ENCODE peak calls at places on chromosomes 4 and X, in four cellular contexts. F, J, P and N are unnamed samples.

GRCh38 chrX:5876984-5877655 is 351.5 kb downstream of the NLGN4X start:
- DNase-seq in F (no peak), P (no peak), J (no peak), N (no peak)

GRCh38 chrX:38799995-38800394 is 1.3 kb upstream of the MID1IP1 start:
- DNase-seq in J (no peak), P (no peak), F (no peak), N (no peak)

GRCh38 chr4:10664408-10664807 is 20.2 kb downstream of the CLNK start:
- DNase-seq in P (peak), J (no peak), F (peak), N (peak)

GRCh38 chrX:149497054-149497453 is 8.1 kb downstream of the IDS start:
- DNase-seq in F (no peak), P (no peak), J (no peak), N (no peak)

GRCh38 chrX:86154586-86154985 is 6.3 kb downstream of the DACH2 start:
- DNase-seq in J (no peak), P (no peak), F (no peak), N (no peak)

GRCh38 chr4:76457885-76458284 is 22.9 kb downstream of the SHROOM3 start:
- DNase-seq in F (no peak), J (no peak), P (no peak), N (peak)

GRCh38 chr4:13558881-13559280 is 14.6 kb upstream of the NKX3-2 start:
- DNase-seq in J (no peak), F (no peak), P (no peak), N (no peak)

GRCh38 chrX:141903400-141904155 is at the start of gene MAGEC1:
- DNase-seq in F (peak), P (no peak), J (no peak), N (no peak)

GRCh38 chr4:162201673-162202072 is 37.9 kb upstream of the FSTL5 start:
- DNase-seq in P (no peak), F (no peak), J (no peak), N (peak)

GRCh38 chrX:115499112-115499805 is 61.7 kb upstream of the PLS3 start:
- DNase-seq in P (no peak), J (no peak), F (no peak), N (peak)

GRCh38 chr4:174919886-174920423 is 1.8 kb downstream of the ADAM29 start:
- DNase-seq in F (no peak), J (no peak), P (no peak), N (no peak)

GRCh38 chr4:138114434-138114833 is 127.7 kb downstream of the SLC7A11 start:
- DNase-seq in J (no peak), F (no peak), P (no peak), N (peak)

GRCh38 chrX:103254171-103254824 is 657 bp downstream of the TCEAL8 start:
- DNase-seq in P (no peak), J (peak), F (no peak), N (peak)

GRCh38 chr4:139890810-139891209 is 225.2 kb downstream of the MGST2 start:
- DNase-seq in F (no peak), J (no peak), P (no peak), N (peak)

GRCh38 chr4:122692641-122693520 is 39.6 kb upstream of the BBS12 start:
- DNase-seq in F (peak), J (no peak), P (no peak), N (no peak)

GRCh38 chr4:184423003-184423686 is 51.2 kb downstream of the IRF2 start:
- DNase-seq in J (no peak), F (no peak), P (no peak), N (no peak)

GRCh38 chrX:21875013-21875412 is 19.2 kb downstream of the YY2 start:
- DNase-seq in J (no peak), F (no peak), P (no peak), N (no peak)

GRCh38 chr4:15936495-15936894 is 2.0 kb downstream of the FGFBP1 start:
- DNase-seq in F (no peak), J (no peak), P (no peak), N (no peak)
- H3K4me3 ChIP-seq in F (no peak), J (no peak), P (no peak), N (no peak)

GRCh38 chrX:16112428-16112827 is 10.9 kb upstream of the GRPR start:
- DNase-seq in P (no peak), F (no peak), J (no peak), N (no peak)
- TF ChIP-seq CTCF in P (peak), F (no peak), J (no peak), N (no peak)

DNA sequence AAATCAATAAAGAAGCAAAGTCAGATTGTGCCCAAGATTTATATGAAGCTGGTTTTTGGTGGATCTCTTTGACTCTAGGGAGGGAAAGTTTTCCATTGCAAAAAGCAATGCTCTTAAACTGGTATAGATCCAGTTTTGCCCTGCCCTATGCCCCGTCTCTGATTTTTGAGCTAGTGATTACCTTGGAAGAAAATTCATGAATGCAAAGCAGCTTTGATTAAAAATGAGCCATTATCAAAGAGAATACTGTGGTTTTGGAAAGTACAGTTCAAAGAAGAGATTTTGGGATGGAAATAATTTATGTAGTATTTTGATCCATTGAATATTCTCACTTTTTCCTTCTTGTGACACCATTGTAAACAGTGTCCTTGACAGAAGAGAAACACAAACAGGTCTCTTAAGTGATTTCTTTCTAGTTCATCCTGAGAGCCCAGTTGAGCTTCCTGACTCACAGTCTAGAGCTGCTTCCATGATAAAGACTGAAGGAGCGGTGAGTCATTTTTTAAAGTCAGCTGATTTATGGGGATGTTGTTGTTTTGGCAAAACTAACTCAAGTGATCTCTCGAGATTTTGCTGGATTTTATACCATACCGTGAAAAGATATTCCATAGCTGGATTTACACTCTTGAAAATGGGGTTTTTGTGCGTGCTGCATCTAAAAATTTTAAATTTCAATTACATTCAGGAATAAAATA is 76.7 kb downstream of the AFF1 start:
- DNase-seq in F (peak), J (no peak), P (no peak), N (peak)
- H3K4me3 ChIP-seq in F (no peak), J (no peak), P (no peak), N (no peak)

DNA sequence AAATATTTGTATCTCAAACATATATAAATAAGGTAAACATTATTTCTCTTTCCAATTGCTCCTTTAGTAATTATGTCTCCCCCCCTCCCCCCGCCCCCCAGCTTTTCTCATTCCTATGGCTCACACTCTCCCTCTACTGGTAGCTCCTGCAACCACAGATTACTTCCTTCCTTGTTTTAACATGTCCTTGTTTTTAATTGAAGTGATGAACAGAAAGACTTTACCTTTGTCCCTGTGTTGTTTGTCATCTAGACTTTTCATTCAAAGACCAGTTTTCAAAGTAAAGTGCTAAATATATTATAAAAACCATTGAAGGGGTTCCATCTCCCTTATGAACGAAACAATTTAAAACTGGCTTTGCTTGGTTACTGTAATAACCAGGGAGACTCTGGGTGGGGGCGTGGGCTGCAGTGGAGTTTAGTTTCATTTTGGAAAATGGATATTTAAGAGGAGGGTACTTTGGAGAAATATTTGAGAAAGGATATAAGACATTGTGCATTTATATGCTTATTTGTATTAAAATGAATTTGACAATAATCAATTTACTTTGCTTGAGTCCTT is 352.9 kb downstream of the RAPGEF2 start:
- DNase-seq in P (no peak), J (no peak), F (no peak), N (peak)
- TF ChIP-seq CTCF in P (peak), J (peak), F (peak), N (peak)

DNA sequence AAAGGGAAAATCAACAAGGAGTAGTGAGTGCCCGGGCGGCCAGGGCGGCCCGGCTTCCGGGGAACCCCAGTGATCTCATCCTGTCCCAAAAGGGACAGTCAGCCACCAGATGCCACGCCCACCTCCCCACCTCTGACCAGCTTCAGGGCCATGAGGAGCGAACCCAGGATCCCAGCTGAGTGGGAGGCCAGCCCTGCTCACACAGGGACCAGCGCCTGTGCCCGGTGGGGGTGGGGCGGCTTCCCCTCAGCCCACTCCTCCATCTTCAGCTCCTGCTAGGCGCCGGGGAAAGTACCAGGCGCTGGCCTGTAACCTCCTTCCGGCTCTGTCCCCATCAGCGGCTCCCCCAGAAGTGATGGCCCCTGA is 6.2 kb downstream of the MYL5 start:
- DNase-seq in P (no peak), F (no peak), J (peak), N (no peak)
- H3K4me3 ChIP-seq in P (peak), F (no peak), J (peak), N (peak)

GRCh38 chr4:49044270-49044669 is 58.2 kb downstream of the CWH43 start:
- DNase-seq in F (no peak), P (no peak), J (no peak), N (no peak)
- TF ChIP-seq CTCF in F (no peak), P (no peak), J (no peak), N (no peak)

DNA sequence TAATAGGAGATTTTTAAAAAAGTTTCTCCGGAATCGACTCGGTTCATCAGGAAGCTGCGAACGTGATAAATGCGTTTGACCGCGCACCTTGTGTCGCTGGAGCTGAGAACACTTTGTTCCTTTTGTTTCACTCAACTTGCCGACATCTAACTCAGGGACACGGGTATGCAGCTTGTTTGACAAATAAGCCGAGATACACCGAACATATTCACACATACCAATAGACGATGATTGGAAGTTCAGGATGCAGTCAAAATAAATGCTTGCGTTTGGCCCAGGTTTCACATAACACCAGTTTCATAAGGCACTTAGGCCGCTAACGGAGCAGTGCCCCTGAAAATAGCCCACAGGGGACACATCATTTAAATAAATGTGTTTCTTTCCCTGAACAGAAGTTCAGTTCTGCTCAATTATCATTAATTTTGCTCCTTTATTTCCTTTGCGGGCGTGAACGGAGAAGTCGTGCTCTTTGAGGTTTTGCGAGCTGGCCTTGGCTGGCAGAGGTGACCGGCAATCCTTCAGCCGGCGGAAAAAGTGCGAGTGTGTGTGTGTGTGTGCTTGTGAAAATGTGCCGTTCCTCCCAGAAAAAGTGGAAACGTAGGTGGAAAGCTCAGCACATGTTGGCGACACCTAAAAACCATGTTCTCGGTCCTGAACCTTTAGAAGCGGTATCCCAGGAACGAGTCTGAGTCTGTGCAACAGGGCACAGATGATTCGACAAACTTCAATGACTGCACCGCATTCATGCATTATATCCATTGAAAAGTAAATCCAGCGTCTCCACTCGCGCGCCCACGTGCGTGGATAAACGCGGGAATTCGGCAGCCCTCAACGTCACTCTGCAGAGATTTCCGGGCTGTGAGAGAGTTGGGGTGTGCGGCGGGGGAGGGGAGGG is 680 bp upstream of the SHISA3 start:
- DNase-seq in P (no peak), F (no peak), J (no peak), N (peak)
- H3K4me3 ChIP-seq in P (peak), F (no peak), J (peak), N (peak)

GRCh38 chrX:3448563-3448962 is 102.1 kb upstream of the MXRA5 start:
- DNase-seq in J (no peak), F (no peak), P (no peak), N (no peak)

GRCh38 chrX:3440981-3441380 is 94.5 kb upstream of the MXRA5 start:
- DNase-seq in J (no peak), F (no peak), P (no peak), N (no peak)

GRCh38 chrX:3443186-3443585 is 96.7 kb upstream of the MXRA5 start:
- DNase-seq in F (no peak), P (no peak), J (no peak), N (no peak)

GRCh38 chrX:3442685-3443084 is 96.2 kb upstream of the MXRA5 start:
- DNase-seq in J (no peak), P (no peak), F (no peak), N (no peak)
- TF ChIP-seq CTCF in J (no peak), P (no peak), F (no peak), N (no peak)

GRCh38 chr4:165875446-165875845 is 2.4 kb downstream of the TLL1 start:
- DNase-seq in F (no peak), P (no peak), J (no peak), N (no peak)
- H3K4me3 ChIP-seq in F (no peak), P (no peak), J (no peak), N (no peak)